ENCODE peak calls at places on chromosome 12, in ten cellular contexts. One of them, this sample, is unnamed.

GRCh38 chr12:79083181-79083580 is 218.6 kb downstream of the SYT1 start:
- DNase-seq in stimulated activated CD8-positive, alpha-beta memory T cell treated with anti-CD3 and anti-CD28 coated beads, Interleukin-15, amount 100 ng/mL, for 24 hours: no peak
- DNase-seq in stimulated activated CD4-positive, alpha-beta T cell treated with anti-CD3 and anti-CD28 coated beads, Interleukin-1b, Interleukin-23, amount 100 ng/mL, for 1 hour: no peak
- DNase-seq in neural crest cell: no peak
- DNase-seq in thoracic aorta: no peak
- DNase-seq in iPS DF 6.9: no peak
- DNase-seq in left kidney: no peak
- DNase-seq in NCI-H460: peak; percentile 45
- DNase-seq in NCI-H2081: peak; percentile 36
- DNase-seq in bronchial epithelial cell: peak; percentile 22
- DNase-seq in this sample: no peak

GRCh38 chr12:55700255-55701018 is 7.3 kb downstream of the ITGA7 start:
- DNase-seq in bronchial epithelial cell: peak; percentile 35
- DNase-seq in iPS DF 6.9: no peak
- DNase-seq in NCI-H460: no peak
- DNase-seq in NCI-H2081: peak; percentile 3
- DNase-seq in neural crest cell: no peak
- DNase-seq in stimulated activated CD4-positive, alpha-beta T cell treated with anti-CD3 and anti-CD28 coated beads, Interleukin-1b, Interleukin-23, amount 100 ng/mL, for 1 hour: no peak
- DNase-seq in left kidney: no peak
- DNase-seq in thoracic aorta: no peak
- DNase-seq in stimulated activated CD8-positive, alpha-beta memory T cell treated with anti-CD3 and anti-CD28 coated beads, Interleukin-15, amount 100 ng/mL, for 24 hours: no peak
- DNase-seq in this sample: no peak

GRCh38 chr12:109160873-109161272 is 44.5 kb downstream of the ACACB start:
- DNase-seq in left kidney: no peak
- DNase-seq in neural crest cell: no peak
- DNase-seq in NCI-H2081: no peak
- DNase-seq in bronchial epithelial cell: no peak
- DNase-seq in stimulated activated CD8-positive, alpha-beta memory T cell treated with anti-CD3 and anti-CD28 coated beads, Interleukin-15, amount 100 ng/mL, for 24 hours: no peak
- DNase-seq in stimulated activated CD4-positive, alpha-beta T cell treated with anti-CD3 and anti-CD28 coated beads, Interleukin-1b, Interleukin-23, amount 100 ng/mL, for 1 hour: no peak
- DNase-seq in NCI-H460: no peak
- DNase-seq in thoracic aorta: no peak
- DNase-seq in iPS DF 6.9: no peak
- DNase-seq in this sample: no peak

GRCh38 chr12:121050725-121051124 is 11.7 kb upstream of the OASL start:
- DNase-seq in bronchial epithelial cell: no peak
- DNase-seq in stimulated activated CD8-positive, alpha-beta memory T cell treated with anti-CD3 and anti-CD28 coated beads, Interleukin-15, amount 100 ng/mL, for 24 hours: no peak
- DNase-seq in neural crest cell: no peak
- DNase-seq in NCI-H460: no peak
- DNase-seq in stimulated activated CD4-positive, alpha-beta T cell treated with anti-CD3 and anti-CD28 coated beads, Interleukin-1b, Interleukin-23, amount 100 ng/mL, for 1 hour: no peak
- DNase-seq in thoracic aorta: no peak
- DNase-seq in NCI-H2081: no peak
- DNase-seq in left kidney: no peak
- DNase-seq in iPS DF 6.9: no peak
- DNase-seq in this sample: no peak

GRCh38 chr12:49962861-49963765 is 1.4 kb downstream of the AQP5 start:
- DNase-seq in neural crest cell: no peak
- DNase-seq in stimulated activated CD4-positive, alpha-beta T cell treated with anti-CD3 and anti-CD28 coated beads, Interleukin-1b, Interleukin-23, amount 100 ng/mL, for 1 hour: no peak
- DNase-seq in NCI-H460: peak; percentile 36
- DNase-seq in stimulated activated CD8-positive, alpha-beta memory T cell treated with anti-CD3 and anti-CD28 coated beads, Interleukin-15, amount 100 ng/mL, for 24 hours: no peak
- DNase-seq in NCI-H2081: peak; percentile 33
- DNase-seq in bronchial epithelial cell: peak; percentile 74
- DNase-seq in left kidney: no peak
- DNase-seq in iPS DF 6.9: no peak
- DNase-seq in thoracic aorta: peak; percentile 38
- DNase-seq in this sample: no peak

GRCh38 chr12:88185988-88186387 is 43.9 kb downstream of the TMTC3 start:
- DNase-seq in NCI-H2081: peak; percentile 23
- DNase-seq in bronchial epithelial cell: peak; percentile 88
- DNase-seq in thoracic aorta: no peak
- DNase-seq in stimulated activated CD8-positive, alpha-beta memory T cell treated with anti-CD3 and anti-CD28 coated beads, Interleukin-15, amount 100 ng/mL, for 24 hours: no peak
- DNase-seq in NCI-H460: no peak
- DNase-seq in neural crest cell: no peak
- DNase-seq in stimulated activated CD4-positive, alpha-beta T cell treated with anti-CD3 and anti-CD28 coated beads, Interleukin-1b, Interleukin-23, amount 100 ng/mL, for 1 hour: no peak
- DNase-seq in iPS DF 6.9: no peak
- DNase-seq in left kidney: no peak
- DNase-seq in this sample: no peak

GRCh38 chr12:78407722-78408121 is 456.9 kb upstream of the SYT1 start:
- DNase-seq in bronchial epithelial cell: no peak
- DNase-seq in NCI-H2081: no peak
- DNase-seq in iPS DF 6.9: no peak
- DNase-seq in thoracic aorta: no peak
- DNase-seq in neural crest cell: no peak
- DNase-seq in left kidney: no peak
- DNase-seq in stimulated activated CD4-positive, alpha-beta T cell treated with anti-CD3 and anti-CD28 coated beads, Interleukin-1b, Interleukin-23, amount 100 ng/mL, for 1 hour: no peak
- DNase-seq in stimulated activated CD8-positive, alpha-beta memory T cell treated with anti-CD3 and anti-CD28 coated beads, Interleukin-15, amount 100 ng/mL, for 24 hours: no peak
- DNase-seq in NCI-H460: peak; percentile 30
- DNase-seq in this sample: no peak

GRCh38 chr12:65520658-65521057 is 242.2 kb downstream of the MSRB3 start:
- DNase-seq in left kidney: no peak
- DNase-seq in iPS DF 6.9: no peak
- DNase-seq in thoracic aorta: no peak
- DNase-seq in stimulated activated CD4-positive, alpha-beta T cell treated with anti-CD3 and anti-CD28 coated beads, Interleukin-1b, Interleukin-23, amount 100 ng/mL, for 1 hour: no peak
- DNase-seq in neural crest cell: no peak
- DNase-seq in NCI-H2081: no peak
- DNase-seq in bronchial epithelial cell: no peak
- DNase-seq in NCI-H460: no peak
- DNase-seq in stimulated activated CD8-positive, alpha-beta memory T cell treated with anti-CD3 and anti-CD28 coated beads, Interleukin-15, amount 100 ng/mL, for 24 hours: no peak
- DNase-seq in this sample: no peak

GRCh38 chr12:46124132-46124847 is 133.9 kb upstream of the SCAF11 start:
- DNase-seq in stimulated activated CD4-positive, alpha-beta T cell treated with anti-CD3 and anti-CD28 coated beads, Interleukin-1b, Interleukin-23, amount 100 ng/mL, for 1 hour: no peak
- DNase-seq in stimulated activated CD8-positive, alpha-beta memory T cell treated with anti-CD3 and anti-CD28 coated beads, Interleukin-15, amount 100 ng/mL, for 24 hours: no peak
- DNase-seq in neural crest cell: no peak
- DNase-seq in left kidney: no peak
- DNase-seq in thoracic aorta: no peak
- DNase-seq in NCI-H2081: no peak
- DNase-seq in iPS DF 6.9: no peak
- DNase-seq in NCI-H460: no peak
- DNase-seq in bronchial epithelial cell: no peak
- DNase-seq in this sample: no peak

GRCh38 chr12:47164730-47165439 is 85.1 kb upstream of the AMIGO2 start:
- DNase-seq in iPS DF 6.9: no peak
- DNase-seq in neural crest cell: no peak
- DNase-seq in stimulated activated CD8-positive, alpha-beta memory T cell treated with anti-CD3 and anti-CD28 coated beads, Interleukin-15, amount 100 ng/mL, for 24 hours: no peak
- DNase-seq in bronchial epithelial cell: no peak
- DNase-seq in thoracic aorta: no peak
- DNase-seq in NCI-H2081: no peak
- DNase-seq in NCI-H460: no peak
- DNase-seq in stimulated activated CD4-positive, alpha-beta T cell treated with anti-CD3 and anti-CD28 coated beads, Interleukin-1b, Interleukin-23, amount 100 ng/mL, for 1 hour: no peak
- DNase-seq in left kidney: no peak
- DNase-seq in this sample: no peak

GRCh38 chr12:66594688-66595087 is 84.2 kb downstream of the GRIP1 start:
- DNase-seq in iPS DF 6.9: no peak
- DNase-seq in bronchial epithelial cell: peak; percentile 42
- DNase-seq in neural crest cell: no peak
- DNase-seq in NCI-H2081: no peak
- DNase-seq in stimulated activated CD4-positive, alpha-beta T cell treated with anti-CD3 and anti-CD28 coated beads, Interleukin-1b, Interleukin-23, amount 100 ng/mL, for 1 hour: no peak
- DNase-seq in left kidney: no peak
- DNase-seq in NCI-H460: no peak
- DNase-seq in stimulated activated CD8-positive, alpha-beta memory T cell treated with anti-CD3 and anti-CD28 coated beads, Interleukin-15, amount 100 ng/mL, for 24 hours: no peak
- DNase-seq in thoracic aorta: no peak
- DNase-seq in this sample: no peak

GRCh38 chr12:62934799-62935674 is at the start of gene PPM1H:
- DNase-seq in neural crest cell: peak; percentile 66
- DNase-seq in stimulated activated CD4-positive, alpha-beta T cell treated with anti-CD3 and anti-CD28 coated beads, Interleukin-1b, Interleukin-23, amount 100 ng/mL, for 1 hour: no peak
- DNase-seq in NCI-H2081: peak; percentile 85
- DNase-seq in thoracic aorta: no peak
- DNase-seq in left kidney: peak; percentile 97
- DNase-seq in stimulated activated CD8-positive, alpha-beta memory T cell treated with anti-CD3 and anti-CD28 coated beads, Interleukin-15, amount 100 ng/mL, for 24 hours: no peak
- DNase-seq in bronchial epithelial cell: no peak
- DNase-seq in iPS DF 6.9: peak; percentile 89
- DNase-seq in NCI-H460: peak; percentile 54
- DNase-seq in this sample: no peak

GRCh38 chr12:116556964-116557706 is 2.0 kb upstream of the MAP1LC3B2 start:
- DNase-seq in bronchial epithelial cell: no peak
- DNase-seq in iPS DF 6.9: no peak
- DNase-seq in thoracic aorta: no peak
- DNase-seq in NCI-H2081: no peak
- DNase-seq in neural crest cell: no peak
- DNase-seq in stimulated activated CD4-positive, alpha-beta T cell treated with anti-CD3 and anti-CD28 coated beads, Interleukin-1b, Interleukin-23, amount 100 ng/mL, for 1 hour: no peak
- DNase-seq in stimulated activated CD8-positive, alpha-beta memory T cell treated with anti-CD3 and anti-CD28 coated beads, Interleukin-15, amount 100 ng/mL, for 24 hours: no peak
- DNase-seq in NCI-H460: no peak
- DNase-seq in left kidney: no peak
- DNase-seq in this sample: no peak